ENCODE peak calls at places on chromosomes 11 and 22, in nine cellular contexts. R, T, A, J, Z, P, L, Q and X are unnamed samples.
A peak's percentile ranks its signal among the peaks of the same experiment; 100 is the strongest.

GRCh38 chr11:75100314-75100713 is 3.6 kb upstream of the OR2AT4 start:
- DNase-seq in A (no peak), T (peak; percentile 66), Q (no peak), J (peak; percentile 27), R (peak; percentile 56), Z (no peak), P (no peak), L (no peak), X (no peak)

GRCh38 chr11:119764108-119764874 is 35.3 kb upstream of the NECTIN1 start:
- DNase-seq in L (no peak), J (no peak), Z (peak; percentile 32), P (peak; percentile 75), A (no peak), R (peak; percentile 12), Q (no peak), T (peak; percentile 85), X (no peak)

GRCh38 chr22:32469799-32470212 is 4.8 kb upstream of the FBXO7 start:
- DNase-seq in P (no peak), A (no peak), T (peak; percentile 5), L (no peak), J (no peak), Q (no peak), Z (no peak), R (peak; percentile 86), X (no peak)

GRCh38 chr11:19756675-19757475 is 44.2 kb downstream of the NAV2 start:
- DNase-seq in Z (no peak), L (no peak), Q (no peak), A (no peak), T (no peak), R (no peak), J (no peak), P (peak; percentile 51), X (no peak)

GRCh38 chr11:64016512-64016911 is 19.2 kb upstream of the FLRT1 start:
- DNase-seq in R (no peak), T (no peak), P (no peak), Z (no peak), Q (no peak), A (no peak), J (no peak), L (no peak), X (no peak)

GRCh38 chr11:73314121-73314948 is 6.3 kb downstream of the ARHGEF17 start:
- DNase-seq in Q (no peak), L (no peak), R (no peak), P (peak; percentile 62), T (no peak), Z (no peak), J (no peak), A (no peak), X (no peak)

GRCh38 chr22:32048069-32048468 is 5.0 kb downstream of the SLC5A1 start:
- DNase-seq in T (no peak), R (no peak), Q (no peak), L (no peak), J (no peak), Z (no peak), A (no peak), P (peak; percentile 67), X (no peak)

GRCh38 chr11:73480677-73481076 is 104.5 kb downstream of the RELT start:
- DNase-seq in J (no peak), R (no peak), Z (no peak), L (no peak), Q (no peak), P (no peak), A (no peak), T (no peak), X (no peak)

GRCh38 chr11:92382311-92382710 is 157.7 kb downstream of the FAT3 start:
- DNase-seq in A (no peak), Z (no peak), R (no peak), T (no peak), L (no peak), P (no peak), J (no peak), Q (no peak), X (no peak)

GRCh38 chr11:32334822-32335221 is 100.5 kb downstream of the WT1 start:
- DNase-seq in J (no peak), R (no peak), P (no peak), A (no peak), T (peak; percentile 4), Z (no peak), Q (no peak), L (no peak), X (no peak)

GRCh38 chr11:71153005-71153395 is 99.4 kb downstream of the SHANK2 start:
- DNase-seq in Z (no peak), R (no peak), L (no peak), J (no peak), Q (no peak), P (no peak), A (no peak), T (peak; percentile 88), X (no peak)

GRCh38 chr22:47064016-47064415 is 301.6 kb downstream of the TBC1D22A start:
- DNase-seq in L (no peak), T (no peak), R (no peak), J (no peak), Z (no peak), Q (no peak), P (peak; percentile 26), A (no peak), X (no peak)

GRCh38 chr22:39092111-39092867 is 4.8 kb upstream of the APOBEC3H start:
- DNase-seq in L (no peak), Q (no peak), P (no peak), T (no peak), J (no peak), A (no peak), R (no peak), Z (no peak), X (no peak)

GRCh38 chr22:36226189-36226588 is 13.1 kb downstream of the APOL2 start:
- DNase-seq in T (no peak), L (no peak), Q (no peak), Z (no peak), A (no peak), R (no peak), J (no peak), P (no peak), X (no peak)

GRCh38 chr11:45983471-45983845 is 61.0 kb downstream of the LARGE2 start:
- DNase-seq in Q (no peak), P (no peak), R (no peak), Z (no peak), L (no peak), T (no peak), J (no peak), A (no peak), X (no peak)

GRCh38 chr11:83694191-83694905 is 408.2 kb upstream of the CCDC90B start:
- DNase-seq in P (no peak), Z (no peak), A (no peak), Q (no peak), R (no peak), L (no peak), T (no peak), J (no peak), X (no peak)

GRCh38 chr11:24516658-24517057 is 19.8 kb downstream of the LUZP2 start:
- DNase-seq in L (no peak), P (no peak), R (no peak), T (no peak), Q (no peak), A (no peak), Z (no peak), J (no peak), X (no peak)

GRCh38 chr11:21710791-21711190 is 482.1 kb upstream of the ANO5 start:
- DNase-seq in J (no peak), L (no peak), R (no peak), Z (no peak), P (no peak), T (no peak), Q (no peak), A (no peak), X (no peak)

GRCh38 chr11:133639408-133639807 is 107.1 kb upstream of the OPCML start:
- DNase-seq in Z (no peak), J (no peak), A (no peak), P (no peak), R (no peak), T (no peak), Q (no peak), L (no peak), X (no peak)

GRCh38 chr22:32378703-32379272 is 21.1 kb downstream of the RFPL3 start:
- DNase-seq in R (no peak), Q (no peak), J (no peak), T (peak; percentile 43), P (no peak), L (peak; percentile 3), Z (no peak), A (no peak), X (no peak)

GRCh38 chr11:9691865-9692264 is 28.0 kb downstream of the SWAP70 start:
- DNase-seq in R (no peak), T (no peak), J (no peak), Q (no peak), P (no peak), A (no peak), Z (no peak), L (no peak), X (no peak)

GRCh38 chr11:12893787-12894672 is 115.1 kb upstream of the RASSF10 start:
- DNase-seq in J (no peak), P (peak; percentile 65), L (peak; percentile 44), Z (no peak), T (peak; percentile 20), A (peak; percentile 22), Q (peak; percentile 8), R (peak; percentile 25), X (peak; percentile 9)

GRCh38 chr22:42439821-42440674 is 7.8 kb upstream of the NFAM1 start:
- DNase-seq in Q (no peak), P (peak; percentile 61), L (no peak), R (no peak), J (no peak), A (no peak), Z (no peak), T (peak; percentile 28), X (no peak)

GRCh38 chr11:46514370-46514769 is 79.5 kb downstream of the AMBRA1 start:
- DNase-seq in T (no peak), A (no peak), Z (no peak), R (no peak), L (no peak), P (no peak), J (no peak), Q (no peak), X (no peak)

GRCh38 chr11:40338739-40339138 is 1120.7 kb downstream of the LRRC4C start:
- DNase-seq in Q (no peak), A (no peak), L (no peak), J (no peak), P (no peak), T (no peak), Z (no peak), R (peak; percentile 41), X (no peak)

GRCh38 chr11:119566299-119566698 is 143.3 kb upstream of the THY1 start:
- DNase-seq in Z (no peak), R (no peak), A (no peak), P (no peak), Q (no peak), T (no peak), J (no peak), L (no peak), X (no peak)

GRCh38 chr22:20249797-20250354 is 18.2 kb downstream of the RTN4R start:
- DNase-seq in T (peak; percentile 86), P (no peak), J (no peak), L (peak; percentile 58), A (no peak), Z (no peak), Q (no peak), R (no peak), X (no peak)

GRCh38 chr11:104198576-104198975 is 34.6 kb upstream of the PDGFD start:
- DNase-seq in T (no peak), P (no peak), Z (no peak), L (no peak), Q (no peak), A (no peak), J (no peak), R (no peak), X (no peak)

GRCh38 chr11:31050061-31050790 is 319.3 kb downstream of the DCDC1 start:
- DNase-seq in Q (no peak), A (no peak), J (no peak), T (no peak), R (no peak), P (peak; percentile 37), Z (no peak), L (peak; percentile 54), X (no peak)

GRCh38 chr22:36461665-36462474 is 19.6 kb downstream of the TXN2 start:
- DNase-seq in Z (peak; percentile 50), J (no peak), Q (no peak), L (no peak), A (no peak), T (peak; percentile 89), P (peak; percentile 52), R (no peak), X (no peak)

GRCh38 chr22:29744902-29745301 is 21.9 kb downstream of the ZMAT5 start:
- DNase-seq in J (no peak), P (peak; percentile 58), A (no peak), Z (peak; percentile 86), T (peak; percentile 95), R (no peak), Q (no peak), L (no peak), X (no peak)